ENCODE peak calls at places on chromosome 22, in ten cellular contexts. W is tibial artery, K is fibroblast of villous mesenchyme, T is PC-9, L is Caco-2, I is right atrium auricular region, M is IMR-90, Z is GM23338, V is MM.1S, N is heart right ventricle. G is an unnamed sample.

GRCh38 chr22:38135133-38135706 is 24.7 kb upstream of the BAIAP2L2 start:
- DNase-seq in W (no peak), K (peak; percentile 66), T (peak; percentile 96), L (no peak), I (no peak), M (peak; percentile 90), Z (no peak), V (no peak), N (no peak), G (no peak)

GRCh38 chr22:42970029-42970428 is 44.9 kb downstream of the PACSIN2 start:
- DNase-seq in W (no peak), K (no peak), T (peak; percentile 80), L (no peak), I (no peak), M (no peak), Z (no peak), V (no peak), N (no peak), G (no peak)

GRCh38 chr22:42277988-42278776 is 7.7 kb upstream of the TCF20 start:
- DNase-seq in W (no peak), K (peak; percentile 4), T (no peak), L (peak; percentile 78), I (no peak), M (no peak), Z (no peak), V (peak; percentile 78), N (no peak), G (peak; percentile 19)

GRCh38 chr22:36423461-36424404 is 36.0 kb upstream of the MYH9 start:
- DNase-seq in W (no peak), K (peak; percentile 97), T (no peak), L (no peak), I (no peak), M (peak; percentile 86), Z (peak; percentile 38), V (no peak), N (no peak), G (no peak)

GRCh38 chr22:27125539-27125938 is 468.2 kb downstream of the MIAT start:
- DNase-seq in W (no peak), K (no peak), T (peak; percentile 51), L (no peak), I (no peak), M (no peak), Z (no peak), V (no peak), N (no peak), G (no peak)

GRCh38 chr22:48445113-48445827 is 1382.4 kb downstream of the BRD1 start:
- DNase-seq in W (no peak), K (no peak), T (no peak), L (no peak), I (no peak), M (no peak), Z (no peak), V (no peak), N (no peak), G (no peak)

GRCh38 chr22:48180631-48181030 is 1418.2 kb downstream of the TBC1D22A start:
- DNase-seq in W (no peak), K (no peak), T (no peak), L (no peak), I (no peak), M (no peak), Z (no peak), V (no peak), N (no peak), G (no peak)

GRCh38 chr22:47281126-47282106 is 519.0 kb downstream of the TBC1D22A start:
- DNase-seq in W (no peak), K (no peak), T (no peak), L (no peak), I (no peak), M (peak; percentile 41), Z (no peak), V (no peak), N (no peak), G (no peak)

GRCh38 chr22:26394787-26395186 is 34.3 kb upstream of the ASPHD2 start:
- DNase-seq in W (no peak), K (no peak), T (no peak), L (no peak), I (no peak), M (no peak), Z (peak; percentile 66), V (no peak), N (no peak), G (no peak)

GRCh38 chr22:38415561-38416321 is 39.3 kb downstream of the KCNJ4 start:
- DNase-seq in W (no peak), K (no peak), T (peak; percentile 24), L (no peak), I (no peak), M (no peak), Z (peak; percentile 69), V (no peak), N (peak; percentile 65), G (no peak)

GRCh38 chr22:44351685-44352377 is 39.1 kb upstream of the SHISAL1 start:
- DNase-seq in W (no peak), K (peak; percentile 93), T (peak; percentile 93), L (peak; percentile 32), I (peak; percentile 79), M (peak; percentile 95), Z (peak; percentile 70), V (no peak), N (no peak), G (no peak)

GRCh38 chr22:24285245-24285644 is 14.6 kb downstream of the SPECC1L start:
- DNase-seq in W (no peak), K (peak; percentile 47), T (no peak), L (no peak), I (no peak), M (peak; percentile 28), Z (no peak), V (no peak), N (no peak), G (no peak)

GRCh38 chr22:29030618-29031235 is 30.9 kb downstream of the C22orf31 start:
- DNase-seq in W (peak; percentile 44), K (peak; percentile 83), T (peak; percentile 83), L (no peak), I (peak; percentile 72), M (peak; percentile 77), Z (peak; percentile 86), V (no peak), N (peak; percentile 71), G (no peak)

GRCh38 chr22:41152902-41153301 is 52.2 kb upstream of the L3MBTL2 start:
- DNase-seq in W (no peak), K (peak; percentile 26), T (no peak), L (no peak), I (no peak), M (no peak), Z (no peak), V (no peak), N (no peak), G (no peak)

GRCh38 chr22:38034278-38034882 is 22.8 kb upstream of the PICK1 start:
- DNase-seq in W (peak; percentile 56), K (peak; percentile 89), T (peak; percentile 74), L (no peak), I (peak; percentile 67), M (peak; percentile 91), Z (peak; percentile 84), V (no peak), N (peak; percentile 78), G (no peak)

GRCh38 chr22:19785461-19786263 is 25.1 kb downstream of the TBX1 start:
- DNase-seq in W (no peak), K (no peak), T (no peak), L (no peak), I (no peak), M (no peak), Z (no peak), V (no peak), N (no peak), G (no peak)
- TF ChIP-seq CTCF in W (no peak), K (no peak), T (no peak), L (no peak), I (no peak), M (no peak), Z (no peak), V (no peak), N (no peak), G (no peak)

DNA sequence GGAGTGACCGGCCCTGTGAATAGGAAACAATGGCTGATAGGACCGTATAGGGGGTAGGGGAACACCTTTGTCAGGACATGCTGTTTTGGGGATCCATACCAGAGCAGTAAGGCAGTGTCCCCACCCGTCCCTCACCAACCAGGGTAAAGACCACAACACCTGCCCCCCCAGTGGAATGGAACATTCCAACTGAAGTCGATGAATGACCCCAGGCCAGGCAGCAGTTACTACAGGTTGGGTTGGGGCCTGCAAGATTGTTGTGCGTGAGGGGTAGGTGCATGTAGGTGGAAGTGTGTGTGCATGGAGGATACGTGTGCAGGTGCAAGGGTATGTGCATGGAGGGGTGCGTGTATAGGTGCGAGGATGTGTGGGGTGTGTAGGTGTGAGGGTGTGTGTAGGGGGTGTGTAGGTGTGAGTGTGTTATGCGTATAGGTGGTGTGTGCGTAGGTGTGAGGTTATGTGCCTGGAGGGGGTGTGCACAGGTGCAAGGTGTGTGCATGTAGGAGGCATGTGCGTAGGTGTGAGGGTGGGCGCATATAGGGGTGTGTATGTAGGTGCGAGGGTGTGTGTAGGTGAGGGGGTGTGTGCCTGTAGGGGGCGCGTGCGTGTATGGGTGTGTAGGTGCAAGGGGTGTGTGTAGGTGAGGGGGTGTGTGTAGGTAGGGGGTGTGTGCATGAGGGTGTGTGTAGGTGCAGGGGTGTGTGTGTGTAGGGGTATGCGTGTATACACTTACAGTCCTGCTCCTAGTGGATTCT is 32.9 kb downstream of the PISD start:
- DNase-seq in W (no peak), K (no peak), T (no peak), L (no peak), I (no peak), M (no peak), Z (no peak), V (no peak), N (no peak), G (no peak)
- H3K4me3 ChIP-seq in W (peak overlapping the region; percentile 94), K (peak overlapping the region; percentile 89), T (peak overlapping the region; percentile 84), L (no peak overlapping the region), I (peak overlapping the region; percentile 85), M (peak overlapping the region; percentile 69), Z (no peak overlapping the region), V (no peak overlapping the region), N (peak overlapping the region; percentile 81), G (peak overlapping the region; percentile 63)

GRCh38 chr22:49943405-49943765 is 17.2 kb upstream of the PIM3 start:
- DNase-seq in W (no peak), K (no peak), T (no peak), L (no peak), I (no peak), M (no peak), Z (no peak), V (no peak), N (no peak), G (no peak)
- TF ChIP-seq CTCF in W (no peak), K (no peak), T (no peak), L (no peak), I (no peak), M (no peak), Z (no peak), V (no peak), N (no peak), G (no peak)

DNA sequence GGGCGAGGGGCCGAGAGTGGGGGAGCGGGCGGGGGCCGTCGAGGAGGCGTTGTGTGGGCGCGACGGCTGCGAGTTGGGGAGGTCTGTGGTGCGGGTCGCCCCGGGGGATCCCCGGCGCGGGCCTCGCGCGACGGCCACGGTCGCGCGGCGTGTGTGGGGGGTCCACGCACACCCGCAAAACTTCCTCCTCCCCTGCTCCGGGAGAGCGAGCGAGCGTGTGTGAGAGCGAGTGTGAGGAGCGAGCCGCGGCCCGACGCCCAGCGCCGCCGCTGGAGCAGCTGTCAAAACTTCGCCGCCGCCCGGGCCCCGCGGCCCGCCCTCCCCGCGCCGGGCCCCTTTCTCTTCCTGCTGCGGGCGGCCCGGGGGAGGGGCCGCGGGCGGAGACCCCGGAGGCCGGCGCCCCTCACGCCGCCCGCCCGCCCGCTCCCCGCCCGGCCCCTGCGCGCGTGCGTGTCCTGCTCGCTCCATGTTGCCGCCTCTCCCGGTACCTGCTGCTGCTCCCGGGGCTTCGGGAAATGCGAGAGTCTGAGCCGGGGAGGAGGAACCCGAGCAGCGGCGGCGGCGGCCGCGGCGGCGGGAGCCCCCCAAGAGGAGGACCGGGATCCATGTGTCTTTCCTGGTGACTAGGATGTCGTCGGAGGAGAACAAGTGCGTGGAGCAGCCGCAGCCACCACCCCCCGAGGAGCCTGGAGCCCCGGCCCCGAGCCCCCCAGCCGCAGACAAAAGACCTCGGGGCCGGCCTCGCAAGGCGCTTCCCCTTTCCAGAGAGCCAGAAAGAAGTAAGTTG is 9.0 kb upstream of the CCT8L2 start:
- DNase-seq in W (no peak), K (no peak), T (no peak), L (no peak), I (no peak), M (no peak), Z (peak; percentile 17), V (no peak), N (peak; percentile 38), G (no peak)
- H3K4me3 ChIP-seq in W (peak overlapping the region; percentile 41), K (no peak overlapping the region), T (no peak overlapping the region), L (no peak overlapping the region), I (peak overlapping the region; percentile 57), M (no peak overlapping the region), Z (peak overlapping the region; percentile 48), V (no peak overlapping the region), N (peak overlapping the region; percentile 55), G (no peak overlapping the region)

G was measured in GM12864.